ENCODE peak calls at places on chromosomes 3 and 15, in nine cellular contexts. Y, U, J, X, K, M, H, Q and I are unnamed samples.
A peak's percentile ranks its signal among the peaks of the same experiment; 100 is the strongest.

GRCh38 chr3:194572131-194572789 is 61.0 kb downstream of the TMEM44 start:
- DNase-seq in M (no peak), H (no peak), Q (no peak), U (no peak), Y (peak; percentile 76), J (peak; percentile 92), K (no peak), X (no peak), I (no peak)

GRCh38 chr15:101456079-101456791 is 33.3 kb downstream of the PCSK6 start:
- DNase-seq in U (no peak), Q (no peak), Y (no peak), J (no peak), H (no peak), X (no peak), K (no peak), M (no peak), I (no peak)

GRCh38 chr15:28023933-28024888 is 74.9 kb downstream of the OCA2 start:
- DNase-seq in H (no peak), J (no peak), K (no peak), X (no peak), Q (no peak), Y (no peak), M (no peak), U (no peak), I (no peak)

GRCh38 chr3:100662113-100662823 is 47.0 kb upstream of the TFG start:
- DNase-seq in U (no peak), K (no peak), X (no peak), H (no peak), Q (no peak), M (no peak), Y (no peak), J (no peak), I (no peak)

GRCh38 chr3:126983653-126984390 is 907 bp downstream of the PLXNA1 start:
- DNase-seq in U (peak; percentile 60), Y (no peak), M (no peak), X (no peak), K (peak; percentile 30), H (peak; percentile 25), J (no peak), Q (no peak), I (peak; percentile 65)

GRCh38 chr15:58510715-58511465 is 79.1 kb downstream of the LIPC start:
- DNase-seq in U (no peak), Y (no peak), J (no peak), M (no peak), X (no peak), H (no peak), Q (no peak), K (no peak), I (no peak)

GRCh38 chr3:95926904-95927501 is 887.4 kb upstream of the EPHA6 start:
- DNase-seq in M (no peak), U (no peak), J (no peak), Q (peak; percentile 25), H (no peak), K (no peak), X (no peak), Y (no peak), I (no peak)

GRCh38 chr3:170222647-170223541 is 670 bp downstream of the PRKCI start:
- DNase-seq in X (peak; percentile 28), U (peak; percentile 33), Y (no peak), H (peak; percentile 35), M (peak; percentile 9), K (peak; percentile 28), J (no peak), Q (peak; percentile 62), I (no peak)

GRCh38 chr15:69595009-69595825 is 142.6 kb downstream of the RPLP1 start:
- DNase-seq in Q (peak; percentile 45), J (no peak), X (no peak), H (no peak), U (no peak), M (no peak), Y (no peak), K (no peak), I (no peak)

GRCh38 chr15:51366911-51367310 is 25.5 kb downstream of the GLDN start:
- DNase-seq in Y (no peak), J (no peak), X (peak; percentile 57), M (no peak), H (no peak), K (no peak), Q (peak; percentile 92), U (no peak), I (no peak)

GRCh38 chr15:29324746-29325145 is 55.1 kb upstream of the NSMCE3 start:
- DNase-seq in Y (no peak), K (peak; percentile 53), H (no peak), Q (no peak), X (no peak), M (no peak), U (no peak), J (no peak), I (no peak)

GRCh38 chr15:88155310-88155709 is 101.2 kb downstream of the NTRK3 start:
- DNase-seq in U (no peak), M (no peak), Q (no peak), X (no peak), H (no peak), J (no peak), K (no peak), Y (no peak), I (no peak)

GRCh38 chr3:141094851-141095545 is 43.9 kb downstream of the SPSB4 start:
- DNase-seq in U (no peak), M (no peak), Q (no peak), H (peak; percentile 71), Y (peak; percentile 13), K (no peak), J (no peak), X (no peak), I (no peak)

GRCh38 chr3:129184396-129184656 is 630 bp upstream of the CNBP start:
- DNase-seq in U (no peak), Q (no peak), J (no peak), H (no peak), X (peak; percentile 26), Y (no peak), K (peak; percentile 43), M (no peak), I (no peak)

GRCh38 chr15:94080989-94081605 is 150.3 kb upstream of the MCTP2 start:
- DNase-seq in H (no peak), X (no peak), U (no peak), M (no peak), Y (no peak), J (no peak), K (no peak), Q (no peak), I (no peak)

GRCh38 chr3:65967376-65967775 is 71.3 kb downstream of the MAGI1 start:
- DNase-seq in Y (no peak), H (no peak), J (no peak), K (no peak), M (no peak), Q (peak; percentile 84), U (no peak), X (no peak), I (no peak)

GRCh38 chr15:90560229-90560771 is 30.6 kb downstream of the CRTC3 start:
- DNase-seq in J (peak; percentile 82), Q (no peak), X (no peak), U (no peak), H (no peak), M (no peak), K (no peak), Y (peak; percentile 82), I (no peak)

GRCh38 chr3:186600896-186601295 is 12.0 kb upstream of the AHSG start:
- DNase-seq in K (no peak), M (no peak), Y (no peak), U (no peak), X (no peak), J (no peak), Q (no peak), H (no peak), I (no peak)

GRCh38 chr15:22827125-22827524 is 11.3 kb upstream of the NIPA2 start:
- DNase-seq in M (no peak), K (no peak), J (no peak), H (no peak), U (no peak), X (no peak), Q (no peak), Y (no peak), I (no peak)